ENCODE peak calls at places on chromosomes 3 and 15, in six cellular contexts. Q, J, S, F, E and H are unnamed samples. For H3K27me3 and H3K36me3, the result is how much of the 10 kb centered on the place peaks cover.

GRCh38 chr3:51669241-51670052 is 1.6 kb upstream of the TEX264 start:
- DNase-seq in E (peak), Q (peak), J (peak), S (peak), F (peak), H (peak)

GRCh38 chr3:45969953-45970352 is 25.7 kb downstream of the FYCO1 start:
- DNase-seq in J (no peak), S (no peak), F (no peak), E (no peak), Q (no peak), H (no peak)

GRCh38 chr15:32683906-32684584 is 33.8 kb upstream of the GREM1 start:
- DNase-seq in Q (no peak), E (no peak), S (no peak), F (no peak), J (no peak), H (peak)

GRCh38 chr3:48273594-48274211 is 32.8 kb downstream of the ZNF589 start:
- DNase-seq in Q (peak), F (peak), J (peak), E (peak), S (peak), H (no peak)

GRCh38 chr3:31733234-31733667 is 200.5 kb downstream of the STT3B start:
- DNase-seq in Q (no peak), F (no peak), J (no peak), E (no peak), S (no peak), H (no peak)

GRCh38 chr15:68558318-68559305 is 20.2 kb upstream of the CORO2B start:
- DNase-seq in Q (peak), E (no peak), F (peak), J (peak), S (no peak), H (no peak)

GRCh38 chr15:61564785-61565184 is 335.7 kb upstream of the RORA start:
- DNase-seq in F (no peak), Q (no peak), S (no peak), J (no peak), E (no peak), H (no peak)

GRCh38 chr3:72738752-72739520 is 109.3 kb downstream of the SHQ1 start:
- DNase-seq in J (no peak), E (no peak), S (no peak), F (peak), Q (peak), H (peak)

GRCh38 chr3:107813066-107813465 is 277.8 kb downstream of the CD47 start:
- DNase-seq in Q (no peak), F (no peak), E (no peak), J (no peak), S (no peak), H (no peak)

GRCh38 chr3:195708066-195708465 is 12.7 kb upstream of the MUC20 start:
- DNase-seq in S (no peak), J (no peak), E (no peak), F (no peak), Q (no peak), H (peak)

GRCh38 chr3:122094125-122094524 is 39.0 kb downstream of the CD86 start:
- DNase-seq in E (no peak), Q (no peak), J (no peak), S (no peak), F (no peak), H (no peak)

GRCh38 chr3:97510795-97511194 is 253.8 kb upstream of the ARL6 start:
- DNase-seq in F (peak), J (no peak), E (no peak), S (no peak), Q (peak), H (no peak)

GRCh38 chr3:114408763-114409162 is 114.9 kb downstream of the TIGIT start:
- DNase-seq in J (no peak), F (no peak), S (peak), Q (peak), E (no peak), H (no peak)

GRCh38 chr3:191316876-191317603 is 12.2 kb upstream of the CCDC50 start:
- DNase-seq in J (no peak), F (no peak), S (no peak), E (no peak), Q (no peak), H (no peak)

GRCh38 chr3:196431193-196432136 is 762 bp downstream of the UBXN7 start:
- DNase-seq in F (peak), E (no peak), Q (peak), S (peak), J (peak), H (peak)

GRCh38 chr3:54356299-54357037 is 234.1 kb downstream of the CACNA2D3 start:
- DNase-seq in E (no peak), S (no peak), F (no peak), Q (no peak), J (no peak), H (peak)

GRCh38 chr3:58375209-58375608 is 42.5 kb downstream of the PXK start:
- DNase-seq in F (no peak), E (no peak), J (no peak), Q (no peak), S (no peak), H (no peak)

GRCh38 chr3:171829841-171830559 is 13.1 kb upstream of the TMEM212 start:
- DNase-seq in S (peak), J (peak), F (peak), Q (peak), E (no peak), H (peak)

GRCh38 chr3:57557088-57557537 is 1.0 kb downstream of the PDE12 start:
- DNase-seq in E (no peak), F (peak), Q (peak), S (no peak), J (no peak), H (no peak)

GRCh38 chr3:53495518-53496501 is 1.4 kb downstream of the CACNA1D start:
- DNase-seq in E (no peak), Q (peak), J (no peak), F (peak), S (no peak), H (no peak)

GRCh38 chr3:131535596-131535995 is 32.8 kb upstream of the MRPL3 start:
- DNase-seq in Q (no peak), S (no peak), E (no peak), J (no peak), F (no peak), H (no peak)

GRCh38 chr3:139548801-139549200 is 9.3 kb upstream of the RBP1 start:
- DNase-seq in S (peak), Q (no peak), E (no peak), J (no peak), F (no peak), H (no peak)

GRCh38 chr3:145704020-145704419 is 457.0 kb downstream of the PLOD2 start:
- DNase-seq in S (no peak), E (no peak), Q (no peak), F (no peak), J (no peak), H (no peak)

GRCh38 chr15:49558924-49559323 is 61.7 kb downstream of the FAM227B start:
- DNase-seq in J (no peak), E (no peak), F (no peak), Q (no peak), S (no peak), H (no peak)

GRCh38 chr15:69629631-69630161 is 177.1 kb downstream of the RPLP1 start:
- DNase-seq in F (no peak), E (no peak), Q (no peak), S (no peak), J (no peak), H (no peak)

GRCh38 chr15:74037171-74038117 is 42.9 kb downstream of the PML start:
- DNase-seq in J (no peak), F (no peak), E (no peak), S (no peak), Q (no peak), H (no peak)

GRCh38 chr3:64449026-64449425 is 223.8 kb upstream of the PRICKLE2 start:
- DNase-seq in E (no peak), S (no peak), Q (no peak), J (no peak), F (no peak), H (no peak)

GRCh38 chr3:129627350-129628168 is 21.1 kb upstream of the PLXND1 start:
- DNase-seq in F (peak), Q (peak), J (peak), E (peak), S (peak), H (peak)

GRCh38 chr3:132038198-132038825 is 3.5 kb upstream of the CPNE4 start:
- DNase-seq in S (no peak), E (no peak), Q (peak), F (no peak), J (no peak), H (no peak)

GRCh38 chr15:73997986-73998385 is 3.5 kb downstream of the PML start:
- DNase-seq in S (no peak), Q (no peak), F (no peak), E (no peak), J (no peak), H (no peak)

GRCh38 chr3:30760737-30761136 is 133.7 kb downstream of the GADL1 start:
- DNase-seq in J (no peak), Q (no peak), E (no peak), S (no peak), F (no peak), H (no peak)

GRCh38 chr3:72844436-72844999 is 3.7 kb downstream of the SHQ1 start:
- DNase-seq in F (no peak), Q (no peak), E (no peak), J (no peak), S (no peak), H (no peak)

GRCh38 chr3:117844676-117845075 is 1135.1 kb downstream of the TUSC7 start:
- DNase-seq in J (no peak), E (no peak), F (no peak), S (no peak), Q (no peak), H (no peak)

GRCh38 chr3:111715911-111716523 is 120.9 kb upstream of the ZBED2 start:
- DNase-seq in J (no peak), F (peak), E (no peak), S (no peak), Q (peak), H (peak)

GRCh38 chr15:96415513-96416217 is 85.2 kb downstream of the NR2F2 start:
- DNase-seq in E (no peak), S (no peak), F (no peak), J (no peak), Q (no peak), H (no peak)
- H3K27me3 ChIP-seq in E (half or more), S (under half), F (half or more), J (under half), Q (half or more), H (under half)

DNA sequence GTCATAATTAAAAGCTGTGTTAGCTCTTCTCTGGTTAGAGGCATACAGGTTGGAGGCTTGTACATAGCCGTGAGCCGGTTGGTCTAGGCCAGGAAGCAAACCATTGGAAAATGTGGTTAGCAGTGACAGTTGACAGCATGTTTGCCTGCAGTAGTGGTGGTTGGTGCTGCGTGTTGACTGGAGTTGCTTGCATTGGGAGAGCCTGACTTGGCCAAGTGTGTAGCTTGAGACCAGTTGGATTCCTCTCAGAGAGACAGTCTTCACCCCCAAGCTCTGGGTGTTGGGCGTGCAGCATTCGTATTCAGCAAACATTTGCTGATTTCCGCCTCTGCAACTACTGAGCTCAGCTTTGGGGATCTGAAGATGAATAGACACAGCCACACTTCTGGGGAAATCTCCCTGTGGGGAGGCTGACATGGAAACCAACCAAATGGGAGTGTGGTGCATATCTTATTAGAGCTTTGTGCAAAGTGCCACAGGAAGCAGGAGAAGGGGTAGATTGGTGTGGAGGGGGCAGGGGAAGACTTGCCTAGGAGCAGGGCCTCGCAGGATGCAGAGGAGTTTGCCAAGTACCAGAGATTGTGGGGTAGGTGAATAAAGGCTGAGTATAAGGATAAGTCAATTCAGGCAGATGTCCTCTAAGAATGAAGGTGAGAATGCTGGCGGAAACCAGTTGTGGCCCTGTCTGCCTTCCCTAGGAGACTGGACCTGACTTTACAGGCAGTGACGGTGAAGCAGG is 83.5 kb downstream of the IGF1R start:
- DNase-seq in F (no peak), E (no peak), Q (no peak), S (no peak), J (no peak), H (no peak)
- H3K36me3 ChIP-seq in F (under half), E (under half), Q (under half), S (under half), J (under half), H (under half)

GRCh38 chr15:31101262-31102048 is at the start of gene TRPM1:
- DNase-seq in E (no peak), F (no peak), J (no peak), S (no peak), Q (no peak), H (no peak)

GRCh38 chr15:31100738-31101137 is 787 bp downstream of the TRPM1 start:
- DNase-seq in Q (no peak), E (no peak), J (no peak), F (no peak), S (no peak), H (no peak)

GRCh38 chr15:31104048-31104447 is 2.5 kb upstream of the TRPM1 start:
- DNase-seq in J (no peak), Q (no peak), F (no peak), E (no peak), S (no peak), H (no peak)

GRCh38 chr15:31102374-31103342 is 1.1 kb upstream of the TRPM1 start:
- DNase-seq in S (no peak), Q (no peak), E (no peak), F (no peak), J (no peak), H (no peak)

DNA sequence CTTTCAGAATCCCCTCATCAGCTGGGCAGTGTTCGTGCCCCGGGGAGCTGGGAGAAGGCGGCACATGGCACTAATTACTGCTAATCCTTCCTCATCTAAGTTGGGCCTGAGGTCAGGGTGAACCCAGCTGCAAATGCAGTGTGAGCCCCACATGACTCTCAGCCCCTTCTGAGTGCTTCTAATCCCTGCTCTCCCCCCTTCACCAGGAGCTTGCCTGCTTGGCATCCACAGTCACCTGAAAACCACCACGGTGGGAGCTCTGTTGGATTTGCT is 460 bp upstream of the TRPM1 start:
- DNase-seq in S (no peak), Q (peak), F (no peak), J (no peak), E (no peak), H (no peak)
- H3K27me3 ChIP-seq in S (under half), Q (under half), F (under half), J (under half), E (under half), H (under half)

GRCh38 chr3:37037352-37037751 is 44.0 kb downstream of the MLH1 start:
- DNase-seq in E (no peak), J (no peak), S (no peak), Q (no peak), F (no peak), H (no peak)

GRCh38 chr3:37041546-37042195 is 48.4 kb downstream of the MLH1 start:
- DNase-seq in S (no peak), J (no peak), E (no peak), F (no peak), Q (no peak), H (no peak)

GRCh38 chr3:37039447-37039846 is 46.1 kb downstream of the MLH1 start:
- DNase-seq in Q (no peak), F (no peak), J (no peak), E (no peak), S (no peak), H (no peak)

GRCh38 chr3:37040231-37040630 is 46.9 kb downstream of the MLH1 start:
- DNase-seq in J (no peak), S (no peak), E (no peak), Q (no peak), F (no peak), H (no peak)
- H3K36me3 ChIP-seq in J (under half), S (under half), E (under half), Q (under half), F (under half), H (under half)

GRCh38 chr15:79209116-79209515 is 73.4 kb upstream of the ANKRD34C start:
- DNase-seq in E (no peak), J (no peak), Q (no peak), S (no peak), F (no peak), H (no peak)

GRCh38 chr15:79213650-79214049 is 68.9 kb upstream of the ANKRD34C start:
- DNase-seq in F (no peak), Q (no peak), E (no peak), J (no peak), S (no peak), H (no peak)

GRCh38 chr15:79208179-79208578 is 74.3 kb upstream of the ANKRD34C start:
- DNase-seq in J (no peak), S (no peak), E (no peak), Q (no peak), F (no peak), H (no peak)

GRCh38 chr15:79209690-79210089 is 72.8 kb upstream of the ANKRD34C start:
- DNase-seq in Q (peak), F (no peak), J (no peak), E (no peak), S (no peak), H (no peak)

GRCh38 chr15:79212589-79213139 is 69.9 kb upstream of the ANKRD34C start:
- DNase-seq in S (no peak), J (no peak), Q (peak), F (no peak), E (no peak), H (no peak)
- H3K27me3 ChIP-seq in S (under half), J (under half), Q (under half), F (under half), E (under half), H (under half)

GRCh38 chr3:184306573-184306972 is 7.5 kb downstream of the PSMD2 start:
- DNase-seq in Q (no peak), E (no peak), F (no peak), S (no peak), J (no peak), H (no peak)
- H3K36me3 ChIP-seq in Q (under half), E (half or more), F (under half), S (under half), J (under half), H (under half)

GRCh38 chr3:24829632-24830229 is 335.1 kb upstream of the THRB start:
- DNase-seq in Q (peak), S (no peak), J (peak), F (peak), E (no peak), H (peak)

GRCh38 chr3:24832878-24833277 is 338.2 kb upstream of the THRB start:
- DNase-seq in J (no peak), E (no peak), S (no peak), Q (no peak), F (no peak), H (no peak)

GRCh38 chr3:24834442-24834841 is 339.8 kb upstream of the THRB start:
- DNase-seq in S (no peak), E (no peak), Q (no peak), J (no peak), F (no peak), H (no peak)

GRCh38 chr3:24830230-24831152 is 335.8 kb upstream of the THRB start:
- DNase-seq in E (no peak), Q (peak), S (no peak), F (peak), J (peak), H (peak)

DNA sequence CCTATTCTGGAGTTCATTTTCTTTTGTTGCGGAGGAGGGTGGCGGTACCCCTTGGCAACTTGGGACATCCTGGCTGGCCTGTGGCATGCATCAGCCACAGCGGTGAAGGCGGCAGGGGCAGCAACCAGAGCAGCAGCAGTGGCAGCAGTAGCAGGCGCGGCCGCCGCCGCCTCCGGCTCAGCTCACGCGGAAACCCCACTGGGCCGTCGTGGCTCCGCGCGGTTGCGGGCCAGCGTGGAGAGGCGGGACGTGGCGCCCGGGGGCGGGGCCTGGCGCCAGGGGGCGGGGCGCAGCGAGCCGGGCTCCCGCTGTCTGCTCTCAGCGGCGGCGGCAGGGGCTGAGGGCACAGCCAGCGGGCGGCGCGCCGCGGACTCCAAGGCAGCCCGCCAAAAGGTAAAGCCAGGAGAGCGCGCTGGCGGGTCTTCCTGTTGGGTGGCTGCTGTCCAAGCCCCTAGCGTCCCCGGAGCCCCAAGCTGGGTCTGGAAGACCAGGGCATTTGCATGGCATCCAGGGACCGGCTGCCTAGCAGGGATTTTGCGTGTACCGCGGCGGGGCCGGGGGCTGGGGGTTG is 334.4 kb upstream of the THRB start:
- DNase-seq in F (peak), Q (peak), E (no peak), S (no peak), J (peak), H (peak)
- H3K27me3 ChIP-seq in F (half or more), Q (half or more), E (under half), S (under half), J (under half), H (under half)